ENCODE peak calls at places on chromosome 22, in five cellular contexts. X, C, Z, I and H are unnamed samples.

GRCh38 chr22:45888221-45889092 is 88.5 kb downstream of the WNT7B start:
- DNase-seq in X (no peak), I (no peak), Z (no peak), C (no peak), H (no peak)

GRCh38 chr22:29587938-29588699 is 7.2 kb upstream of the NIPSNAP1 start:
- DNase-seq in I (no peak), X (peak), C (no peak), Z (peak), H (no peak)

GRCh38 chr22:37818397-37819099 is 4.6 kb upstream of the GALR3 start:
- DNase-seq in C (no peak), I (no peak), Z (no peak), X (peak), H (no peak)

GRCh38 chr22:48268771-48269552 is 1506.5 kb downstream of the TBC1D22A start:
- DNase-seq in Z (no peak), I (no peak), X (no peak), C (peak), H (no peak)

GRCh38 chr22:48738204-48738980 is 1089.3 kb downstream of the BRD1 start:
- DNase-seq in C (no peak), Z (no peak), I (no peak), X (no peak), H (no peak)

GRCh38 chr22:35310556-35311550 is 11.2 kb downstream of the TOM1 start:
- DNase-seq in Z (peak), C (no peak), X (no peak), I (no peak), H (no peak)

GRCh38 chr22:29633514-29634312 is 30.3 kb downstream of the NF2 start:
- DNase-seq in C (peak), X (peak), I (no peak), Z (no peak), H (no peak)

GRCh38 chr22:39205344-39206021 is 39.3 kb downstream of the PDGFB start:
- DNase-seq in C (peak), I (no peak), X (peak), Z (peak), H (no peak)

GRCh38 chr22:30192427-30192826 is 54.1 kb downstream of the LIF start:
- DNase-seq in X (no peak), Z (no peak), C (no peak), I (no peak), H (no peak)

GRCh38 chr22:38030311-38031133 is 26.7 kb upstream of the PICK1 start:
- DNase-seq in Z (no peak), I (no peak), X (peak), C (no peak), H (no peak)

GRCh38 chr22:20442485-20443284 is 5.1 kb upstream of the SCARF2 start:
- DNase-seq in I (no peak), C (no peak), X (no peak), Z (no peak), H (no peak)

GRCh38 chr22:30078320-30079311 is 1.6 kb upstream of the HORMAD2 start:
- DNase-seq in C (no peak), Z (no peak), X (no peak), I (no peak), H (peak)

GRCh38 chr22:47634342-47634741 is 871.9 kb downstream of the TBC1D22A start:
- DNase-seq in X (no peak), I (no peak), C (no peak), Z (no peak), H (no peak)

GRCh38 chr22:37675930-37676571 is 615 bp downstream of the LGALS1 start:
- DNase-seq in C (no peak), X (no peak), I (peak), Z (no peak), H (no peak)

GRCh38 chr22:48091060-48091650 is 1328.7 kb downstream of the TBC1D22A start:
- DNase-seq in Z (no peak), C (no peak), X (no peak), I (no peak), H (no peak)

GRCh38 chr22:24005201-24005600 is at the start of gene GSTT4:
- DNase-seq in C (no peak), I (no peak), X (no peak), Z (no peak), H (no peak)

GRCh38 chr22:29143848-29144785 is 61.6 kb upstream of the EMID1 start:
- DNase-seq in X (no peak), C (no peak), I (no peak), Z (no peak), H (no peak)

GRCh38 chr22:37684803-37685615 is 1.1 kb upstream of the NOL12 start:
- DNase-seq in X (no peak), I (no peak), Z (peak), C (no peak), H (no peak)

GRCh38 chr22:41902932-41903421 is 11.9 kb downstream of the SHISA8 start:
- DNase-seq in C (no peak), X (no peak), Z (no peak), I (no peak), H (no peak)

GRCh38 chr22:30903876-30904460 is 64.6 kb downstream of the MORC2 start:
- DNase-seq in C (no peak), X (no peak), I (no peak), Z (no peak), H (no peak)

GRCh38 chr22:31345331-31346254 is 553 bp downstream of the PATZ1 start:
- DNase-seq in C (peak), I (peak), X (peak), Z (peak), H (peak)

GRCh38 chr22:23777776-23778575 is 5.3 kb downstream of the MMP11 start:
- DNase-seq in Z (no peak), I (no peak), C (no peak), X (peak), H (no peak)

GRCh38 chr22:25510926-25511325 is 53.5 kb upstream of the GRK3 start:
- DNase-seq in C (no peak), X (no peak), I (no peak), Z (no peak), H (no peak)

GRCh38 chr22:39343259-39344045 is 6.3 kb upstream of the SYNGR1 start:
- DNase-seq in Z (peak), I (peak), C (peak), X (peak), H (peak)

GRCh38 chr22:38984224-38984623 is 2.1 kb downstream of the APOBEC3B start:
- DNase-seq in C (peak), Z (no peak), I (no peak), X (no peak), H (no peak)

GRCh38 chr22:38788016-38788415 is 5.9 kb downstream of the DNAL4 start:
- DNase-seq in Z (no peak), C (no peak), I (no peak), X (peak), H (no peak)

GRCh38 chr22:27692243-27692642 is 109.3 kb downstream of the MN1 start:
- DNase-seq in X (peak), Z (no peak), C (no peak), I (no peak), H (no peak)

GRCh38 chr22:25084405-25085107 is 115.1 kb upstream of the CRYBB3 start:
- DNase-seq in C (no peak), X (no peak), Z (no peak), I (peak), H (no peak)

GRCh38 chr22:21073482-21073881 is 27.7 kb downstream of the LRRC74B start:
- DNase-seq in X (no peak), I (no peak), C (no peak), Z (no peak), H (no peak)

GRCh38 chr22:20646377-20646776 is 127.5 kb upstream of the SERPIND1 start:
- DNase-seq in C (no peak), Z (no peak), X (no peak), I (no peak), H (no peak)

GRCh38 chr22:30427871-30428270 is 2.3 kb downstream of the MTFP1 start:
- DNase-seq in I (no peak), Z (no peak), X (no peak), C (no peak), H (no peak)

GRCh38 chr22:20080445-20080775 is 369 bp downstream of the DGCR8 start:
- DNase-seq in C (peak), Z (peak), X (peak), I (peak), H (no peak)

GRCh38 chr22:44108806-44109385 is 71.8 kb upstream of the PARVG start:
- DNase-seq in I (no peak), X (no peak), C (no peak), Z (no peak), H (no peak)
- TF ChIP-seq SMC3 in I (no peak), X (no peak), C (no peak), Z (no peak), H (no peak)

GRCh38 chr22:36415415-36416168 is 27.8 kb upstream of the MYH9 start:
- DNase-seq in X (no peak), I (no peak), Z (no peak), C (no peak), H (no peak)

GRCh38 chr22:36411589-36412258 is 24.0 kb upstream of the MYH9 start:
- DNase-seq in Z (peak), X (no peak), C (no peak), I (no peak), H (no peak)

GRCh38 chr22:36409911-36410756 is 22.4 kb upstream of the MYH9 start:
- DNase-seq in C (peak), X (no peak), I (no peak), Z (peak), H (no peak)

GRCh38 chr22:36417281-36417686 is 29.5 kb upstream of the MYH9 start:
- DNase-seq in Z (no peak), C (no peak), X (peak), I (no peak), H (no peak)

GRCh38 chr22:36413022-36413770 is 25.4 kb upstream of the MYH9 start:
- DNase-seq in X (peak), Z (peak), I (no peak), C (no peak), H (no peak)
- H3K9ac ChIP-seq in X (no peak), Z (no peak), I (no peak), C (no peak), H (no peak)

DNA sequence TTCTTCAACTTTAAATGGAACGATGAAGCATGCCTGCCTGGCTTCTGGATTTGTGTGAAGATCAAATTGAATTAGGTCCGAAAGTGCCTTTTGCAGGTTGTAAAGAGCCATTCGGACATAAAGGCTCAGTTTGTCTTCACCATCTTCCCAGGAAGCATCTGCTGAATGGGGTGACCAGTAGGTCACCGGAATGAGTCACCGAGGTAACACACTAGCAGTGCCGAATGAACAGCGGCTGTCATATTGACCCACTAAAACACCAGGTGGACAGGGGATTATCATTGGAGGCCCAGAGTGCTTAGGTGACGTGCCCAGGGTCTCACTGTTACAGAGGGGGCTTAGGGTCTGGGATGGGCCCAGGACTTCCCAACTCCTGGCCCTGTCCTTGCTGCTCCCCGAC is 43.1 kb upstream of the MYH9 start:
- DNase-seq in C (peak), Z (peak), I (no peak), X (peak), H (no peak)
- TF ChIP-seq SMC3 in C (no peak), Z (no peak), I (no peak), X (no peak), H (no peak)

DNA sequence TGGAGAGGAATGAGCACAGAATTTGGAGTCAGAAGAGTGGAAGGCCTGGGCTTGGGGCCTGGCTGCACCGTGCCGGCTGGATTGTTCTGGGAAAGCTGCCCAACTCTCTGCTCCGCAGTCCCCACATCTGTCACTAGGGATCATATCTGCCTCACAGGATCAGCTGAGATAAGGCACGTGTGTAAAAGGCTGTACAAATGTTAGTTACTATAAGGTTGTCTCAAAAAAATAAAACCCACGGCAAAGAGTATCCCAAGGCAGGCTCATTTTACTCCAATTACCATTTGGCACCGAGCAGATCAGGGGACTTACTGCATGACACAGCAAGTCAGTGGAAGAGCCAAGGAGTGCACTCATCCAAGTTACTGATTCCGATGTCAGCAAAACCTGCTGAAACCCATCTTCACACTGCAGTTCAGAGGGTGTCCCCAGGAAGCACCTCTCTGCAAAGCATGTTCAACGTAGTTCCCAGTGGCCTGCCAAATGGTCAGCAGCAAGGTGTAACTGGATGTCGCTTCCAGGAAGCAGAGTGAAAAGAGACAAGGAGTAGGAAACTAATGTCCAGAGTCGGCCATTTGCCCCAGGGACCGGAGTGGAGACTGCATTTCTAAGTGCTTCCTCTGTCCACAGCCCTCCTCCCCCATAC is 18.1 kb upstream of the MRTFA start:
- DNase-seq in Z (no peak), X (peak), C (peak), I (peak), H (no peak)
- H3K9ac ChIP-seq in Z (peak), X (peak), C (peak), I (no peak), H (no peak)

GRCh38 chr22:18156878-18157713 is 7.1 kb downstream of the USP18 start:
- DNase-seq in I (peak), Z (peak), X (peak), C (peak), H (no peak)

GRCh38 chr22:18157714-18158028 is 7.7 kb downstream of the USP18 start:
- DNase-seq in Z (no peak), C (no peak), X (no peak), I (no peak), H (no peak)

GRCh38 chr22:18152519-18152918 is 2.5 kb downstream of the USP18 start:
- DNase-seq in I (no peak), X (no peak), C (no peak), Z (no peak), H (peak)

DNA sequence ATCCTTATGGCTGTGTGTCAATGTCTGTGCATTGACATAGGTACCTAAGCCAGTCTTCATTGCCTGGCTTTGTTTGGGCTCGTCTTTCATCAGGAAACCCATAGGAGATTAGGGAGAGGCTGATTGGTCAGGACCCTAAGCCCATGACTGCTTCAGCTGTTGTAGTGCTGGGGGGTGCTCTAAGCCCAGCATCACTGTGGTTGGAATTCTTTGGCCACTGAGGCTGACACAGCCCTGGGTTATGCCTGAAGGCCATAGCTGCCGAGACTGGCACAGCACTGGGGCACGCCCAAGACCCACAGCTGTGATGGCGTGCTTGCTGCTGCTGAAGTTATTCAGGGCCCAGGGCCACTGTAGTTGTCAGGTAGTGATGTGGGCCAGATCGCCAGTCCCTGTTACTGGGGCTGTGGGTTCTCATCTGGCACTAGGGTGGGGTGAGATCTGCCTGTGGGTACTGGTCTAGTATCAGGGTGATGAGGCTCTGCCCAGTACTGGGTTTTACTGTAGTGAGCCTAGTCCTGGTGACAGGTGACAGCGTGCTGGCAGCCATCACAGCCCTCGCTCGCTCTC is 4.9 kb downstream of the USP18 start:
- DNase-seq in I (no peak), X (no peak), Z (no peak), C (no peak), H (no peak)
- TF ChIP-seq SMC3 in I (no peak), X (no peak), Z (no peak), C (no peak), H (no peak)

GRCh38 chr22:50260801-50261614 is 475 bp downstream of the MAPK12 start:
- DNase-seq in Z (no peak), X (peak), C (peak), I (peak), H (no peak)
- H3K9ac ChIP-seq in Z (peak), X (peak), C (peak), I (peak), H (peak)

GRCh38 chr22:44360686-44361381 is 48.1 kb upstream of the SHISAL1 start:
- DNase-seq in C (no peak), X (peak), I (no peak), Z (no peak), H (no peak)
- TF ChIP-seq SMC3 in C (no peak), X (peak), I (no peak), Z (no peak), H (no peak)

GRCh38 chr22:43853328-43853931 is 8.9 kb downstream of the SULT4A1 start:
- DNase-seq in X (no peak), Z (no peak), I (no peak), C (no peak), H (no peak)

GRCh38 chr22:43851058-43851978 is 11.0 kb downstream of the SULT4A1 start:
- DNase-seq in Z (no peak), C (no peak), X (no peak), I (no peak), H (no peak)

GRCh38 chr22:43852605-43853327 is 9.5 kb downstream of the SULT4A1 start:
- DNase-seq in Z (no peak), I (no peak), C (no peak), X (no peak), H (no peak)

GRCh38 chr22:43850529-43850928 is 11.8 kb downstream of the SULT4A1 start:
- DNase-seq in Z (no peak), C (no peak), I (no peak), X (no peak), H (no peak)

DNA sequence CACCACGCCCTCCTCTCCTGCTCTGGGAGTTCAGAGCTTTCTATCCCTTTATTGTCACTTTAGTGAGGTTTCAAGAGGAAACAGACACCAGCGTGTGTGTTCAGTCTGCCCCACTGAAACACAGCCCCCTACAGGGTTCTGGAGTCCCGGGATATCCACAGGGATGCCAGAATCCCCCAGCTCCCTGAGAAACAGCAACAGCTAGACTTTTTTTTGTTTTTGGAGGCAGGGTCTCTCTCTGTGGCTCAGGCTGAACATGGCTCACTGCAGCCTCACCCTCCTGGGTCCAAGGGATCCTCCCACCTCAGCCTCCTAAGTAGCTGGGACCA is 10.4 kb downstream of the SULT4A1 start:
- DNase-seq in Z (no peak), C (no peak), X (no peak), I (no peak), H (no peak)
- H3K9ac ChIP-seq in Z (no peak), C (no peak), X (no peak), I (no peak), H (no peak)

GRCh38 chr22:26555478-26555877 is 34.5 kb downstream of the TPST2 start:
- DNase-seq in I (no peak), X (no peak), Z (no peak), C (no peak), H (no peak)

GRCh38 chr22:26551568-26551967 is 38.4 kb downstream of the TPST2 start:
- DNase-seq in I (no peak), C (no peak), Z (no peak), X (no peak), H (no peak)

GRCh38 chr22:26552466-26552865 is 37.5 kb downstream of the TPST2 start:
- DNase-seq in Z (no peak), X (peak), I (no peak), C (no peak), H (no peak)

GRCh38 chr22:26554956-26555355 is 35.0 kb downstream of the TPST2 start:
- DNase-seq in Z (no peak), C (no peak), X (no peak), I (no peak), H (no peak)

GRCh38 chr22:26553056-26553752 is 36.7 kb downstream of the TPST2 start:
- DNase-seq in C (no peak), Z (no peak), I (peak), X (peak), H (no peak)
- TF ChIP-seq SMC3 in C (no peak), Z (no peak), I (no peak), X (no peak), H (no peak)